ENCODE peak calls at places on chromosome 22, in eight cellular contexts. Q, N, H, J, G, L, V and A are unnamed samples.

GRCh38 chr22:43378011-43378704 is 33.7 kb upstream of the MPPED1 start:
- DNase-seq in Q (no peak), V (no peak), J (peak; percentile 75), G (peak; percentile 14), H (no peak), L (peak; percentile 6), N (peak; percentile 39), A (no peak)

GRCh38 chr22:35742342-35743100 is 24.8 kb downstream of the APOL5 start:
- DNase-seq in L (no peak), G (no peak), N (peak; percentile 89), J (no peak), Q (peak; percentile 22), V (no peak), H (no peak), A (no peak)

GRCh38 chr22:37742374-37743092 is 45.7 kb downstream of the TRIOBP start:
- DNase-seq in N (peak; percentile 90), L (no peak), J (no peak), G (no peak), H (no peak), Q (peak; percentile 95), V (no peak), A (no peak)

GRCh38 chr22:47550524-47551437 is 788.3 kb downstream of the TBC1D22A start:
- DNase-seq in L (no peak), G (no peak), H (no peak), V (no peak), Q (no peak), N (no peak), J (peak; percentile 29), A (no peak)

GRCh38 chr22:30555282-30556210 is 9.0 kb upstream of the SEC14L6 start:
- DNase-seq in H (no peak), L (no peak), J (no peak), V (no peak), Q (no peak), G (no peak), N (no peak), A (no peak)

GRCh38 chr22:42379961-42380537 is 52.2 kb downstream of the NFAM1 start:
- DNase-seq in N (no peak), L (no peak), Q (no peak), V (no peak), G (no peak), J (no peak), H (no peak), A (peak; percentile 61)

GRCh38 chr22:43827926-43828710 is 16.0 kb upstream of the EFCAB6 start:
- DNase-seq in H (no peak), J (peak; percentile 32), Q (no peak), G (peak; percentile 34), L (no peak), N (no peak), V (no peak), A (no peak)

GRCh38 chr22:45125198-45125597 is 38.5 kb upstream of the NUP50 start:
- DNase-seq in L (no peak), J (no peak), Q (no peak), N (peak; percentile 48), G (no peak), V (no peak), H (no peak), A (no peak)

GRCh38 chr22:22375586-22376351 is 131.2 kb downstream of the VPREB1 start:
- DNase-seq in V (no peak), L (no peak), G (no peak), Q (no peak), H (no peak), N (no peak), J (peak; percentile 35), A (no peak)

GRCh38 chr22:22893891-22894739 is 6.5 kb downstream of the IGLL5 start:
- DNase-seq in L (no peak), G (no peak), V (no peak), J (peak; percentile 33), H (no peak), N (no peak), Q (no peak), A (no peak)

GRCh38 chr22:37804502-37804885 is 3.2 kb upstream of the GCAT start:
- DNase-seq in H (no peak), L (peak; percentile 29), J (no peak), G (no peak), Q (no peak), V (no peak), N (no peak), A (no peak)

GRCh38 chr22:50733521-50734342 is 4.3 kb upstream of the ACR start:
- DNase-seq in G (peak; percentile 37), Q (no peak), L (no peak), H (no peak), V (no peak), N (peak; percentile 34), J (peak; percentile 40), A (no peak)

GRCh38 chr22:37095113-37095512 is 14.4 kb downstream of the TMPRSS6 start:
- DNase-seq in N (no peak), L (peak; percentile 73), H (peak; percentile 86), G (no peak), J (no peak), V (no peak), Q (no peak), A (no peak)

GRCh38 chr22:29016067-29016938 is 45.3 kb downstream of the C22orf31 start:
- DNase-seq in G (no peak), J (peak; percentile 65), L (no peak), V (no peak), N (no peak), H (no peak), Q (no peak), A (no peak)

GRCh38 chr22:24703101-24703500 is 71.4 kb downstream of the PIWIL3 start:
- DNase-seq in L (no peak), V (no peak), J (peak; percentile 75), Q (no peak), H (no peak), N (peak; percentile 44), G (peak; percentile 87), A (no peak)

GRCh38 chr22:49906799-49907290 is 11.4 kb downstream of the ALG12 start:
- DNase-seq in L (no peak), V (no peak), J (no peak), Q (no peak), G (no peak), N (no peak), H (no peak), A (no peak)

GRCh38 chr22:42700901-42701300 is 19.8 kb downstream of the A4GALT start:
- DNase-seq in J (no peak), Q (no peak), V (no peak), L (no peak), G (no peak), N (no peak), H (no peak), A (no peak)

GRCh38 chr22:36386351-36386899 is 1.3 kb downstream of the MYH9 start:
- DNase-seq in V (peak; percentile 60), Q (no peak), G (no peak), L (peak; percentile 80), J (peak; percentile 65), N (no peak), H (peak; percentile 68), A (peak; percentile 17)

GRCh38 chr22:36586250-36586649 is 57.3 kb upstream of the EIF3D start:
- DNase-seq in V (no peak), G (no peak), N (no peak), Q (no peak), H (no peak), J (no peak), L (no peak), A (no peak)

GRCh38 chr22:24503851-24504170 is 8.7 kb downstream of the UPB1 start:
- DNase-seq in J (no peak), V (no peak), N (no peak), G (no peak), L (no peak), Q (no peak), H (no peak), A (no peak)

GRCh38 chr22:35473971-35474370 is 66.7 kb upstream of the RASD2 start:
- DNase-seq in L (no peak), Q (no peak), G (no peak), H (no peak), V (no peak), J (no peak), N (no peak), A (no peak)

GRCh38 chr22:36319595-36320497 is 66.9 kb downstream of the APOL1 start:
- DNase-seq in J (no peak), H (no peak), N (no peak), L (no peak), Q (no peak), G (no peak), V (no peak), A (no peak)

GRCh38 chr22:45200862-45201511 is 37.3 kb downstream of the NUP50 start:
- DNase-seq in G (no peak), Q (no peak), H (no peak), N (no peak), L (no peak), J (no peak), V (no peak), A (no peak)

GRCh38 chr22:35811670-35812069 is 94.0 kb downstream of the APOL5 start:
- DNase-seq in N (no peak), Q (no peak), J (no peak), L (no peak), V (no peak), G (no peak), H (no peak), A (no peak)

GRCh38 chr22:47210112-47210657 is 447.7 kb downstream of the TBC1D22A start:
- DNase-seq in N (no peak), Q (no peak), G (no peak), V (no peak), H (no peak), J (peak; percentile 35), L (no peak), A (no peak)

GRCh38 chr22:27614291-27615007 is 187.1 kb downstream of the MN1 start:
- DNase-seq in Q (no peak), J (no peak), G (no peak), V (no peak), H (no peak), L (no peak), N (no peak), A (peak; percentile 5)

GRCh38 chr22:40567106-40567505 is 69.4 kb downstream of the MRTFA start:
- DNase-seq in J (no peak), Q (peak; percentile 16), L (no peak), H (no peak), G (no peak), N (peak; percentile 45), V (no peak), A (no peak)

GRCh38 chr22:48594757-48595510 is 1232.7 kb downstream of the BRD1 start:
- DNase-seq in L (no peak), H (no peak), G (no peak), J (no peak), N (no peak), Q (no peak), V (no peak), A (no peak)

GRCh38 chr22:37146507-37147180 is 3.1 kb downstream of the IL2RB start:
- DNase-seq in G (no peak), V (no peak), N (no peak), L (no peak), H (peak; percentile 48), Q (no peak), J (no peak), A (no peak)

GRCh38 chr22:30318773-30319419 is 7.8 kb downstream of the TBC1D10A start:
- DNase-seq in G (peak; percentile 93), V (no peak), Q (no peak), L (no peak), H (no peak), N (no peak), J (no peak), A (no peak)

GRCh38 chr22:36103891-36104290 is 56.7 kb downstream of the APOL3 start:
- DNase-seq in J (no peak), H (no peak), G (no peak), N (no peak), V (no peak), Q (no peak), L (no peak), A (no peak)

GRCh38 chr22:30290318-30290678 is 993 bp upstream of the CASTOR1 start:
- DNase-seq in J (no peak), G (no peak), Q (no peak), H (no peak), N (no peak), L (no peak), V (peak; percentile 23), A (no peak)

GRCh38 chr22:46731246-46732040 is 6.6 kb downstream of the CERK start:
- DNase-seq in G (no peak), J (peak; percentile 96), L (no peak), H (no peak), Q (peak; percentile 62), V (peak; percentile 65), N (peak; percentile 28), A (peak; percentile 30)

GRCh38 chr22:45163074-45163416 is 680 bp upstream of the NUP50 start:
- DNase-seq in L (no peak), H (peak; percentile 31), G (peak; percentile 44), N (peak; percentile 43), Q (peak; percentile 36), V (peak; percentile 34), J (no peak), A (no peak)